ENCODE peak calls at places on chromosome 15, in seven cellular contexts. W is brain microvascular endothelial cell, R is dorsolateral prefrontal cortex, U is lower lobe of right lung, N is astrocyte of the spinal cord, D is mucosa of descending colon, H is NB4. G is an unnamed sample.

GRCh38 chr15:56532766-56533455 is 68.0 kb upstream of the MNS1 start:
- DNase-seq in U (no peak), D (no peak), W (no peak), H (no peak), R (no peak), N (no peak), G (no peak)

GRCh38 chr15:90001683-90002427 is 731 bp downstream of the ZNF710 start:
- DNase-seq in R (peak), U (peak), D (peak), H (peak), W (peak), N (peak), G (peak)

GRCh38 chr15:67967871-67968423 is 86.2 kb upstream of the PIAS1 start:
- DNase-seq in D (peak), N (peak), U (peak), H (peak), W (peak), R (peak), G (peak)

GRCh38 chr15:59691194-59691805 is 2.2 kb upstream of the BNIP2 start:
- DNase-seq in W (peak), N (peak), H (peak), R (no peak), D (no peak), U (no peak), G (peak)

GRCh38 chr15:82663186-82663600 is 16.0 kb upstream of the CPEB1 start:
- DNase-seq in R (no peak), H (peak), N (peak), W (no peak), D (peak), U (no peak), G (no peak)

GRCh38 chr15:68687136-68687735 is 108.4 kb downstream of the CORO2B start:
- DNase-seq in H (no peak), U (no peak), N (no peak), D (no peak), W (no peak), R (no peak), G (no peak)

GRCh38 chr15:68413363-68414255 is 18.4 kb downstream of the ITGA11 start:
- DNase-seq in H (no peak), D (no peak), N (no peak), R (no peak), U (no peak), W (no peak), G (peak)

GRCh38 chr15:55235637-55236036 is 38.9 kb upstream of the RSL24D1 start:
- DNase-seq in U (no peak), N (no peak), W (no peak), D (no peak), R (no peak), H (no peak), G (no peak)

GRCh38 chr15:39565851-39566250 is 15.0 kb upstream of the THBS1 start:
- DNase-seq in D (no peak), W (no peak), N (no peak), U (no peak), R (no peak), H (no peak), G (no peak)

GRCh38 chr15:67148196-67148701 is 82.8 kb downstream of the SMAD3 start:
- DNase-seq in R (no peak), H (peak), U (no peak), N (peak), D (no peak), W (no peak), G (no peak)

GRCh38 chr15:31255732-31256384 is 70.8 kb upstream of the KLF13 start:
- DNase-seq in W (no peak), D (peak), H (no peak), N (no peak), U (no peak), R (no peak), G (no peak)

GRCh38 chr15:92226020-92226612 is 167.6 kb upstream of the ST8SIA2 start:
- DNase-seq in U (no peak), N (no peak), D (no peak), R (no peak), W (no peak), H (peak), G (no peak)

GRCh38 chr15:58490405-58491150 is 58.8 kb downstream of the LIPC start:
- DNase-seq in D (no peak), W (no peak), U (no peak), R (no peak), H (no peak), N (no peak), G (no peak)

GRCh38 chr15:66021801-66022525 is 152.7 kb downstream of the RAB11A start:
- DNase-seq in U (no peak), W (no peak), H (no peak), D (no peak), R (no peak), N (no peak), G (no peak)

GRCh38 chr15:49855917-49856637 is 235.2 kb downstream of the DTWD1 start:
- DNase-seq in N (peak), W (peak), U (no peak), H (peak), R (no peak), D (no peak), G (no peak)

GRCh38 chr15:88605507-88606436 is 15.4 kb upstream of the AEN start:
- DNase-seq in U (no peak), R (peak), H (peak), N (peak), D (no peak), W (peak), G (no peak)

GRCh38 chr15:91593081-91593480 is 260.4 kb upstream of the SLCO3A1 start:
- DNase-seq in H (no peak), R (no peak), U (no peak), N (peak), D (no peak), W (no peak), G (no peak)

GRCh38 chr15:96115642-96116041 is 214.9 kb upstream of the NR2F2 start:
- DNase-seq in D (no peak), W (peak), U (no peak), R (no peak), H (no peak), N (peak), G (no peak)

GRCh38 chr15:66514586-66514985 is 9.5 kb downstream of the ZWILCH start:
- DNase-seq in U (no peak), R (no peak), N (no peak), H (no peak), W (no peak), D (no peak), G (no peak)

GRCh38 chr15:32669870-32670623 is 28.5 kb downstream of the SCG5 start:
- DNase-seq in D (no peak), U (no peak), R (peak), N (no peak), H (no peak), W (no peak), G (peak)

GRCh38 chr15:90638241-90638691 is 78.9 kb upstream of the BLM start:
- DNase-seq in U (peak), N (no peak), H (peak), W (no peak), D (no peak), R (no peak), G (peak)

GRCh38 chr15:29740692-29741311 is 81.5 kb downstream of the TJP1 start:
- DNase-seq in N (no peak), D (no peak), U (no peak), R (no peak), H (peak), W (no peak), G (no peak)

GRCh38 chr15:70114226-70114625 is 16.5 kb upstream of the TLE3 start:
- DNase-seq in N (no peak), U (no peak), H (no peak), W (peak), D (no peak), R (no peak), G (no peak)

GRCh38 chr15:65646486-65646885 is 24.7 kb downstream of the SLC24A1 start:
- DNase-seq in U (no peak), D (no peak), R (no peak), N (peak), W (peak), H (no peak), G (no peak)

GRCh38 chr15:67784057-67784781 is 41.1 kb upstream of the SKOR1 start:
- DNase-seq in N (no peak), D (peak), W (no peak), U (no peak), R (no peak), H (peak), G (no peak)

GRCh38 chr15:37995461-37996347 is 61.3 kb downstream of the TMCO5A start:
- DNase-seq in H (peak), W (peak), R (no peak), D (no peak), U (no peak), N (peak), G (no peak)

GRCh38 chr15:77649019-77649418 is 16.3 kb upstream of the LINGO1 start:
- DNase-seq in N (no peak), H (no peak), W (no peak), U (no peak), R (no peak), D (no peak), G (no peak)

GRCh38 chr15:93037341-93038063 is 51.5 kb downstream of the RGMA start:
- DNase-seq in U (peak), W (peak), R (peak), H (peak), N (peak), D (peak), G (peak)

GRCh38 chr15:89399070-89399389 is 64.4 kb upstream of the POLG start:
- DNase-seq in H (no peak), W (no peak), U (no peak), D (no peak), R (no peak), N (no peak), G (no peak)

GRCh38 chr15:88872106-88872505 is 23.2 kb downstream of the HAPLN3 start:
- DNase-seq in H (no peak), D (no peak), U (no peak), N (no peak), R (no peak), W (no peak), G (no peak)

GRCh38 chr15:57345584-57345983 is 30.7 kb upstream of the CGNL1 start:
- DNase-seq in U (no peak), N (no peak), R (no peak), W (no peak), H (peak), D (no peak), G (no peak)

GRCh38 chr15:59170295-59170881 is 36.3 kb upstream of the LDHAL6B start:
- DNase-seq in N (peak), U (peak), D (peak), H (no peak), W (peak), R (no peak), G (peak)

GRCh38 chr15:22839046-22839705 is 710 bp downstream of the NIPA2 start:
- DNase-seq in D (no peak), H (peak), N (peak), R (no peak), U (no peak), W (no peak), G (no peak)

GRCh38 chr15:100041380-100041779 is 300.4 kb downstream of the ADAMTS17 start:
- DNase-seq in N (no peak), H (no peak), D (no peak), R (no peak), W (no peak), U (no peak), G (peak)

GRCh38 chr15:100039994-100040393 is 301.8 kb downstream of the ADAMTS17 start:
- DNase-seq in R (no peak), W (no peak), H (no peak), U (no peak), N (no peak), D (no peak), G (no peak)

GRCh38 chr15:100043069-100043641 is 298.6 kb downstream of the ADAMTS17 start:
- DNase-seq in W (peak), H (peak), U (no peak), D (no peak), N (peak), R (no peak), G (no peak)

GRCh38 chr15:100042558-100042957 is 299.2 kb downstream of the ADAMTS17 start:
- DNase-seq in D (no peak), H (peak), W (peak), R (no peak), U (no peak), N (no peak), G (no peak)

DNA sequence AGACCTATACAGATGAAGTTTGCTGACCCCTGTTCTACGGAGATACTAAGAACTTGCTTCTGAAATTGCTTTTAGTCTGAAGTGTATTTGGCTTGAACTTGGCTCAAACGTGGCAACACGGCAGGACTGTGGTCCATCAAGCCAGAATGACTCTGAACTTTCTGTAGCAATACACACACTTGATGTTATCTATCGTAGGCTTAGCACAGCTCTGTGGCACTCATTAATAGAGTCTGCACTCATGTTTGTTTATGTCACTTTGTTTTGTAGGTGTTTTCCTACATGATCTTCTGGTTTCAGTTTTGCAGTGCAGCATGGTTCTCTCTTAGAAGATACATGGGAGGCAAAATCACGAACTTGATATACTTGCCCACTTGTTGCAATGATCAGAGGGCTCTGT is 298.0 kb downstream of the ADAMTS17 start:
- DNase-seq in U (no peak), W (no peak), H (no peak), N (no peak), R (no peak), D (no peak), G (peak)
- H3K4me3 ChIP-seq in U (no peak), W (no peak), H (no peak), N (no peak), R (no peak), D (no peak), G (no peak)

GRCh38 chr15:61118885-61119284 is 110.2 kb downstream of the RORA start:
- DNase-seq in U (no peak), D (no peak), R (no peak), W (no peak), N (no peak), H (peak), G (no peak)
- TF ChIP-seq CTCF in U (no peak), D (no peak), R (no peak), W (peak), N (peak), H (peak), G (no peak)

DNA sequence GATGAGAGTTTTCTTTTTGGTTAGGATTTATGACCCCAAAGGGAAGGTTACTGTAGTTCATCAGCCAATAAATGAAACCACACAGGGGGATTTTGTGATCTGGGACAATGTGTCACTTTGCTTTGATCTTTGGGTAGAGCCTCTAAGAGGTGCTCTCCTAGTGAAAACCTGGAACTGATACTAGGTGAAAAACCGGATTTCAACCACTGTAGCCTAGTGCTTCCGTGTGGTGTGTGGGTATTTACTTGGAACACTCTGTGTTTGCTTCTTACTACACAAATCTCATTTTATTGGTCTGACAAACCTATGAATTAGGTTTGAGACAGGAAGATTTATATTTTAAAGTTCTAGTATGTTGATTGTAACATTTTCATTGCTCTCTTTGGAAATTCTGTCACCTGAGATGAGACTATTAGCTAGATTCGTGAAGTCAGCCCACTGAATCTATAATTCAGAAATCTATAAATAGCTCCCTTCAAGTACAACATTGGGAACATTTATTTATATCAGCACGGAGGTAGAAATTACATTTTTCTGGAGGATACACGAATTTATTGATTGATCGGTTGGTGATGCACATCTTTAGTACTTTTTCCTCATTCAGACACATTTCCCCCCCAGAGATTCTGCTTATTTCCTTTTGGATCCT is 119.8 kb downstream of the AKAP13 start:
- DNase-seq in R (no peak), W (no peak), H (no peak), U (no peak), D (no peak), N (no peak), G (no peak)
- H3K4me3 ChIP-seq in R (no peak), W (no peak), H (no peak), U (no peak), D (no peak), N (no peak), G (no peak)

DNA sequence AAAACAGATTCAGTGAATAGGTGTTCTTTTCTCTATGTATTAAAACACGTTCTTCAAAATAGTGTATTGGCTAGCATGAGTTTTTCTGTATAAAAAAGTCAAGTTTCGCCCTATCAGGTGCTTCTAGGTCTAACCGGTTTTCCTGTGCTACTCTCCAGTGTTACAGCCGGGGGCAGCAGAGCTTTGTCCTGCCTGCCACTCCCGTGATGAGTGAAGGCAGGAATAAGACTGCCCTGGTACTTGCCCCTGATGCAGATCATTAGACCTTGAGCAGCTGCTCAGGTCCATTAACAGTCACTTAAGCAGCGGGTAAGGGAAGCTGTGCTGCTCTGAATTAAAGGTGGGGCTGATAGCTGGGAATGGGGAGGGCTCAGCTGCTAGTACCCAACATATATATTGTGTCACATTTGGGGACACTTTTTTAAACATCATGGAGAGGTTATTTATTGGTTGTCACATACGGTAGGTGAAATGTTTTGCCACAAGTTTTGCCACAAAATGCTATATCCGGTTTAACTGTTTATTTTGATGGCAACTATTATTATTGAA is 1.3 kb upstream of the UNC13C start:
- DNase-seq in U (no peak), N (no peak), W (peak), R (no peak), H (peak), D (peak), G (peak)
- TF ChIP-seq CTCF in U (no peak), N (no peak), W (no peak), R (no peak), H (no peak), D (no peak), G (peak)

GRCh38 chr15:34755419-34755773 is 598 bp upstream of the GJD2 start:
- DNase-seq in R (no peak), U (no peak), N (no peak), H (no peak), D (no peak), W (no peak), G (no peak)
- H3K4me3 ChIP-seq in R (peak), U (no peak), N (no peak), H (no peak), D (no peak), W (no peak), G (no peak)

DNA sequence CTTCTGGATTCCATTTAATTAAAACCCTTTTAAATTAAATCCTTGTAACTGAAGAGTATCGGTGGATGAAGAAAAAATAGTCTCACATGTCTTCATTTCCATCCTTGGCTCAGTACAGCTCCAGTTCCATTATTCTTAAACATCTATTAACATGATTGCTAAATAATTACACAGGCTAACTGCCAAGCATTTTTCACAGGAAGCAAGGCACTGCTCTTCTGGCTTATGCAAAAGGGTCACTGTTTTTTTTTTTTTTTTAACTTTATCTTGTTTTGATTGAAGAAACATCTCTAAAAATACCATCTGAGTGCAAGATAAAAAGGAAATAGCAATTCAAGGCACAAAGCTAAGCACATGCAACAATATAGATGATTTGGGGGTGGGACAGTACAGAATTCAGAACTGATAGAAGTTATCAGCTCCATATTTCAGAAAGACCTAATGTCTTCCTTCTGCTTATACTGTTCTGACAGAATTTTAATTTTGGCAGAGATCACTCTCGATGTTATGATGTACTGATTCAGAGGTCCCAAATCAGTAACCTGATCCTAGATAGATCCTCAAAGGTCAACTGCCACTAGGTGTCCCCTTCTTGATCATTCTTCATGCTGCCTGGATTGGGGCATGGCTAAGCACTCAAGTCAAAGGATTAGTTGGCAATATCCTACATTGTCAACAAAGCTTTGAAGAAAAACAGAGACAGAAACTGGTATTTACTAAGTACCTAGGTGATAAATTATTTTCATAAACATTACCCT is 57.8 kb upstream of the ACTC1 start:
- DNase-seq in D (no peak), R (no peak), W (no peak), N (peak), U (no peak), H (no peak), G (no peak)
- TF ChIP-seq CTCF in D (no peak), R (no peak), W (no peak), N (no peak), U (no peak), H (no peak), G (no peak)

GRCh38 chr15:25728816-25729215 is 134.3 kb downstream of the ATP10A start:
- DNase-seq in H (no peak), W (no peak), N (no peak), D (no peak), R (no peak), U (no peak), G (no peak)

GRCh38 chr15:25731411-25731810 is 131.7 kb downstream of the ATP10A start:
- DNase-seq in W (no peak), D (no peak), N (no peak), H (no peak), R (no peak), U (no peak), G (no peak)

GRCh38 chr15:25732191-25732590 is 130.9 kb downstream of the ATP10A start:
- DNase-seq in N (no peak), H (no peak), W (no peak), R (no peak), D (no peak), U (no peak), G (no peak)

GRCh38 chr15:25733036-25733855 is 129.9 kb downstream of the ATP10A start:
- DNase-seq in R (no peak), H (no peak), W (no peak), U (no peak), N (no peak), D (no peak), G (no peak)

DNA sequence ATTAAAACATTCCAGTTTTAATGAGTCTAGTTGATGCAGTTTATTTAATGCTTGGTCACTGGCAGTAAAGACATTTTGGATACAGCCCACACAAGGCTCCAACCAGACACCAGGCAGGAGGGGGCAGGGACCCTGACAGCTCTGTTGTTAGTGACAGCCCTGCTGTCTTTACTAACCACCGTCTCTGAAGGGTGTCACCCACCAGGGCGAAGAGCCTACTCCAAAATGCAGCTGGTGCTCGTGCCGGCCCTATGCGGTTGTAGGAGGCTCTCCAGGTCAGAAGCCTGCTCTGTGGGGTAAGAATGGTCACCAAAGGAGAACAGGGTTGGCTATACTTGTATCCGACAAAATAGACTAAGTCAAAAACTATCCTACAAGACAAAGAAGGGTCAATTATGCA is 132.2 kb downstream of the ATP10A start:
- DNase-seq in U (no peak), R (no peak), H (no peak), W (no peak), D (no peak), N (no peak), G (no peak)
- H3K4me3 ChIP-seq in U (no peak), R (no peak), H (no peak), W (no peak), D (no peak), N (no peak), G (no peak)

GRCh38 chr15:75361989-75362641 is 6.3 kb downstream of the MAN2C1 start:
- DNase-seq in R (no peak), U (no peak), N (no peak), D (no peak), H (no peak), W (no peak), G (no peak)
- TF ChIP-seq CTCF in R (no peak), U (no peak), N (no peak), D (no peak), H (no peak), W (no peak), G (no peak)